ENCODE peak calls at places on chromosomes 12 and 14, in seven cellular contexts. N is pancreas, B is IMR-90, O is Peyer's patch, P is BE2C, Y is tibial artery, E is heart right ventricle. K is an unnamed sample.

GRCh38 chr14:65462411-65462810 is 49.9 kb downstream of the FUT8 start:
- DNase-seq in E (no peak), Y (no peak), N (no peak), P (no peak), O (no peak), B (peak; percentile 60), K (peak; percentile 95)

GRCh38 chr12:66409195-66409871 is 107.0 kb downstream of the HELB start:
- DNase-seq in Y (no peak), O (no peak), P (peak; percentile 50), N (peak; percentile 16), E (no peak), B (peak; percentile 80), K (peak; percentile 56)

GRCh38 chr12:103312742-103313354 is 182.9 kb downstream of the C12orf42 start:
- DNase-seq in P (no peak), E (no peak), Y (no peak), N (no peak), O (no peak), B (no peak), K (no peak)

GRCh38 chr12:1805441-1806081 is 14.8 kb upstream of the LRTM2 start:
- DNase-seq in B (no peak), Y (no peak), O (no peak), N (no peak), E (peak; percentile 48), P (peak; percentile 7), K (no peak)

GRCh38 chr12:81176796-81177195 is 98.9 kb downstream of the ACSS3 start:
- DNase-seq in O (no peak), E (no peak), P (no peak), B (no peak), Y (no peak), N (no peak), K (no peak)

GRCh38 chr12:48184549-48184922 is 1.1 kb downstream of the CCDC184 start:
- DNase-seq in E (no peak), Y (no peak), N (no peak), P (no peak), B (no peak), O (no peak), K (no peak)

GRCh38 chr12:128531153-128531552 is 264.2 kb downstream of the TMEM132C start:
- DNase-seq in O (no peak), Y (no peak), E (no peak), N (no peak), B (no peak), P (no peak), K (no peak)

GRCh38 chr12:94304566-94305061 is 155.1 kb downstream of the CEP83 start:
- DNase-seq in B (peak; percentile 66), E (no peak), P (no peak), Y (no peak), O (no peak), N (no peak), K (no peak)

GRCh38 chr12:124506832-124507153 is 60.6 kb downstream of the NCOR2 start:
- DNase-seq in O (no peak), P (no peak), Y (no peak), B (no peak), E (no peak), N (no peak), K (no peak)

GRCh38 chr14:56117765-56118610 is at the start of gene PELI2:
- DNase-seq in Y (peak; percentile 74), E (peak; percentile 78), N (peak; percentile 86), B (peak; percentile 73), P (peak; percentile 81), O (peak; percentile 86), K (no peak)

DNA sequence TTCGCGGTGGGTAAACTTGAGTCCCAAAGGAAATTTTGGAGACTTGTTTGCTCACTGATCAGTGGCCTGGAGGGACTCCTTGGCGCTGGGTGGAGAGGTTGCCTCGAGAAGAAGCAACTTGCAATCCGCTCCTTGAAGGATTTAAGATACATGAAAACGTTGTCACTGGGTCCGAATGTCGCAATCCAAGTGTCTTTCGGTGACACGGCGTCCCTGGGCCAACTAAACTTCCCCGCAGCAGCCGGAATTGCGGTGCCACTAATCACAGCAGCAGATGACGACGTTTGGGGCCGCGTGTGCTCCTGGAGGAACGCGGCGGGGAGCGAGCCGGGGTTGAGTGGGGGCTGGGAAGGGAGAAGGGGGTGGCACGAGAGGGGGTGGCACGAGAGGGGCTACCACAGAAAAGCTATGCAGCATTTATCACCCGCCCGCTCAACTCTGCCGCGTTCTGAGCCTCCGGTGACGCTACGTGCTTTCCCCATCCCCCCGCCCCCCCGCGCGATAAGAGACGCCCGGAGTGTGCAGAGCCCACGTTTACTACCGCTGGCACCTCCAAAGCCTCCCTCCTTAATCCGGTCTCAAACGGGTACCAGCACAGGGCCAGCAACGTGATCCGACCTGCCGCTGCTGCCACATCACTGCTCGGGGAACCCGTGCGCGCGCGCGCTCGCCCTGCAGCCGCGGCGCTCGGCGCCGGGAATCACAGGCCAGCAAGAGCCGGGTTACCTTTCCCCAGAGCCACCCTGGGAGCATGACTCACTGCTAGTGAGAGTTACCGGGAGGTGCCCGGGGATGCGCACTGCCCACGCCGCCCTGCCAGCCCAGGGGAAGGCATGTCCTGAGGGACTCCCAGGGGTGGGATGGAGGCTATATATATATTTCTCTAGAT is 858 bp upstream of the BHLHE41 start:
- DNase-seq in P (peak; percentile 82), O (peak; percentile 80), E (peak; percentile 68), Y (peak; percentile 78), N (peak; percentile 89), B (peak; percentile 73), K (peak; percentile 84)
- H3K27me3 ChIP-seq in P (peaks cover 79% of the 10 kb centered on the region), O (no peaks in the 10 kb centered on the region), E (peaks cover 4% of the 10 kb centered on the region), Y (no peaks in the 10 kb centered on the region), N (no peaks in the 10 kb centered on the region), B (peaks cover 23% of the 10 kb centered on the region), K (peaks cover 82% of the 10 kb centered on the region)

DNA sequence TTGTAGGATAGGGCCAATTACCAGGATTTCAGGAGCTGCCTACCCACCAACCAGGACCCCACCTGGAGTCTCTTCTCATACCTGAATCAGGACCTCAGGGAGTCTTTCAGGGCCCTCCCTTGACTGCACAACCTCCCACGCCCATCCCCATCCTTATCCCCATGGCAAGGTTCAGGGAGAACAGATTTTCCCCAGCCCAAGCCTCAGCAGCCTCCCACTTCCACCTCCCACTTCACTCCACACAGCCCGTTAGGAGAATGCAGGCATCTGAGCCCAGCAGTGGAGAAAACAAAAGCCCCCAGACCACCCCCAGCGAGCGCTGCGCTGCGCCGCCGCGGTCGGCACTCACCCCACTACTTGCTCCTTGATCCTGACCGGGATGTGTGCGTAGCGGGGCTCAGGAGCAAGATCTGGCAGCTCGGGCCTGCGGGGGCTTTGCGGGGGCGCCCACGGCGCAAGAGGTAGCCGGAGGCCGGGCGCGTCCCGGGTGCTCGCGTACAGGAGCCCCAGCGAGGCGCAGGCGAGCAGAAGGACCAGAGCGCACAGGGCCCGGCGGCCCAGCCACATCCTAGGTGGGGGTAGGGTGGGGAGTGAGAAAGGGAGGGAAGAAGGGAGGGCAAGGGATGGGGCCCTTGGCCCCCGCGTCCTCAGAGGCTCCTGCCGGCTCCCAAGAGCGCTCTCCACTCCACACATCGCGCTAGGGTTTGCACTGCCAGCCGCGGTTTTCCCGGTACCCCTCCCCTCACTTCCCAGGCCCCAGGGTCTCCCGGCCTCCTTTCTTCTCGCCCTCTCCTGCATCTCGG is 1.2 kb downstream of the B4GALNT1 start:
- DNase-seq in N (peak; percentile 9), P (no peak), E (no peak), Y (no peak), O (no peak), B (no peak), K (no peak)
- H3K27me3 ChIP-seq in N (peaks cover 2% of the 10 kb centered on the region), P (no peaks in the 10 kb centered on the region), E (peaks cover 74% of the 10 kb centered on the region), Y (peaks cover 18% of the 10 kb centered on the region), O (no peaks in the 10 kb centered on the region), B (peaks cover 50% of the 10 kb centered on the region), K (peaks cover 81% of the 10 kb centered on the region)

DNA sequence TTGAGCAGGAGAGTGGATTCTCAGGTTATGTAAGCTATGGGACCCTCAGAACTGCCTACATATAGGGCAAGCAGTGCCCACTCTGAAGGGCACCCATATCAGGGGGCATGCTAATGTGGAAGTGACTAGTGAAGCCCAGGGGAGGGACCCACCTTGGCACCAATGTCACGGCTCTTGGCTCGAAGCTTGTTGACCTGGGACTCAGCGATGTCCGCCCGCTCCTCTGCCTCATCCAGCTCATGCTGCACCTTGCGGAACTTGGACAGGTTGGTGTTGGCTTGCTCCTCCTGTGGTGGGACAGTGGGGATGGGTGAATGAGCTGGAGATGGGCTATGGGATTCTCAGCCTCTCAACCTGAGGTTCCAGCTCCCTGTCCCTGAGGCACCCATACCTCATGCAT is 5.4 kb downstream of the CMTM5 start:
- DNase-seq in Y (no peak), P (no peak), N (no peak), E (no peak), B (no peak), O (no peak), K (no peak)
- H3K27me3 ChIP-seq in Y (peaks cover 23% of the 10 kb centered on the region), P (peaks cover 11% of the 10 kb centered on the region), N (no peaks in the 10 kb centered on the region), E (no peaks in the 10 kb centered on the region), B (peaks cover 45% of the 10 kb centered on the region), O (no peaks in the 10 kb centered on the region), K (peaks cover 8% of the 10 kb centered on the region)

GRCh38 chr14:38210587-38211257 is 3.0 kb downstream of the SSTR1 start:
- DNase-seq in P (peak; percentile 32), E (no peak), B (peak; percentile 70), O (no peak), N (no peak), Y (no peak), K (no peak)

GRCh38 chr14:38208825-38209562 is 1.3 kb downstream of the SSTR1 start:
- DNase-seq in E (peak; percentile 24), O (no peak), Y (peak; percentile 23), N (peak; percentile 84), P (peak; percentile 36), B (peak; percentile 74), K (no peak)

GRCh38 chr14:38211258-38211735 is 3.6 kb downstream of the SSTR1 start:
- DNase-seq in P (peak; percentile 23), B (no peak), O (no peak), E (no peak), Y (no peak), N (no peak), K (no peak)

GRCh38 chr14:38209572-38210159 is 2.0 kb downstream of the SSTR1 start:
- DNase-seq in Y (no peak), E (no peak), O (no peak), P (no peak), B (no peak), N (peak; percentile 12), K (no peak)

GRCh38 chr14:38210168-38210567 is 2.5 kb downstream of the SSTR1 start:
- DNase-seq in N (no peak), Y (peak; percentile 20), E (no peak), P (no peak), B (peak; percentile 86), O (no peak), K (no peak)
- H3K27me3 ChIP-seq in N (no peaks in the 10 kb centered on the region), Y (peaks cover 38% of the 10 kb centered on the region), E (peaks cover 50% of the 10 kb centered on the region), P (no peaks in the 10 kb centered on the region), B (no peaks in the 10 kb centered on the region), O (no peaks in the 10 kb centered on the region), K (peaks cover 78% of the 10 kb centered on the region)

K was measured in foreskin keratinocyte.